ENCODE peak calls at places on chromosomes 16 and 17, in eight cellular contexts. U, R, F, I, H, J, M and D are unnamed samples.

GRCh38 chr16:19765860-19766553 is 47.9 kb downstream of the IQCK start:
- DNase-seq in J (no peak), R (no peak), H (peak; percentile 32), M (no peak), F (no peak), I (no peak), U (no peak), D (no peak)

GRCh38 chr16:11781773-11782172 is 15.3 kb downstream of the ZC3H7A start:
- DNase-seq in M (no peak), J (no peak), R (no peak), H (no peak), F (peak; percentile 18), U (no peak), I (peak; percentile 19), D (no peak)

GRCh38 chr17:79607941-79608728 is 2.7 kb downstream of the RBFOX3 start:
- DNase-seq in R (no peak), F (no peak), U (peak; percentile 79), J (peak; percentile 79), H (no peak), I (no peak), M (no peak), D (peak; percentile 59)

GRCh38 chr17:78357177-78357586 is 2.7 kb downstream of the SOCS3 start:
- DNase-seq in F (no peak), U (no peak), H (peak; percentile 83), J (peak; percentile 62), M (no peak), I (no peak), R (no peak), D (peak; percentile 71)

GRCh38 chr17:64156670-64157069 is 26.7 kb upstream of the ERN1 start:
- DNase-seq in M (no peak), H (no peak), U (no peak), I (no peak), F (no peak), R (no peak), J (no peak), D (no peak)

GRCh38 chr16:3444032-3444388 is 530 bp downstream of the NAA60 start:
- DNase-seq in M (no peak), I (peak; percentile 33), R (peak; percentile 21), J (peak; percentile 70), H (peak; percentile 65), U (no peak), F (peak; percentile 3), D (peak; percentile 53)

GRCh38 chr17:48486557-48486956 is 44.3 kb downstream of the HOXB1 start:
- DNase-seq in I (no peak), F (no peak), H (no peak), R (no peak), M (no peak), J (peak; percentile 90), U (no peak), D (peak; percentile 92)

GRCh38 chr16:30110661-30111060 is 2.7 kb downstream of the GDPD3 start:
- DNase-seq in M (no peak), H (no peak), F (no peak), J (no peak), U (no peak), I (no peak), R (no peak), D (no peak)

GRCh38 chr16:68762996-68763756 is 26.1 kb downstream of the CDH1 start:
- DNase-seq in H (no peak), M (no peak), R (no peak), I (peak; percentile 5), U (peak; percentile 54), F (no peak), J (peak; percentile 74), D (no peak)

GRCh38 chr17:69809331-69809730 is 265.7 kb upstream of the KCNJ16 start:
- DNase-seq in M (no peak), R (no peak), U (no peak), I (no peak), J (no peak), F (no peak), H (no peak), D (no peak)

GRCh38 chr17:65914784-65915342 is 277.1 kb downstream of the CEP112 start:
- DNase-seq in I (no peak), M (no peak), U (no peak), F (no peak), H (no peak), R (no peak), J (no peak), D (no peak)

GRCh38 chr17:76268015-76268749 is 3.0 kb downstream of the UBALD2 start:
- DNase-seq in F (no peak), H (peak; percentile 74), I (no peak), J (peak; percentile 77), M (peak; percentile 27), R (peak; percentile 64), U (no peak), D (no peak)

GRCh38 chr16:70159355-70160348 is 13.9 kb upstream of the CLEC18C start:
- DNase-seq in H (no peak), M (no peak), F (no peak), I (no peak), J (peak; percentile 53), R (no peak), U (no peak), D (peak; percentile 47)

GRCh38 chr17:69757794-69758430 is 317.1 kb upstream of the KCNJ16 start:
- DNase-seq in M (no peak), R (no peak), J (peak; percentile 67), I (no peak), H (no peak), F (no peak), U (no peak), D (peak; percentile 7)

GRCh38 chr17:28928061-28928460 is 23.3 kb downstream of the PHF12 start:
- DNase-seq in I (no peak), H (no peak), M (no peak), F (no peak), U (no peak), J (no peak), R (no peak), D (no peak)

GRCh38 chr16:9817586-9817985 is 364.6 kb downstream of the GRIN2A start:
- DNase-seq in F (no peak), U (no peak), H (no peak), M (no peak), R (no peak), J (no peak), I (no peak), D (no peak)

GRCh38 chr16:67741118-67741517 is 22.0 kb upstream of the GFOD2 start:
- DNase-seq in U (no peak), I (no peak), R (no peak), M (no peak), H (peak; percentile 80), J (no peak), F (no peak), D (no peak)

GRCh38 chr17:68097161-68097805 is 61.7 kb downstream of the KPNA2 start:
- DNase-seq in J (no peak), F (no peak), H (no peak), I (no peak), R (no peak), M (no peak), U (no peak), D (no peak)

GRCh38 chr17:77100009-77100408 is 40.8 kb upstream of the SEC14L1 start:
- DNase-seq in F (no peak), J (no peak), M (no peak), H (peak; percentile 77), R (no peak), U (no peak), I (no peak), D (no peak)

GRCh38 chr16:80273635-80274538 is 266.9 kb upstream of the DYNLRB2 start:
- DNase-seq in U (no peak), M (no peak), J (peak; percentile 49), F (no peak), R (no peak), H (no peak), I (no peak), D (no peak)

GRCh38 chr16:9102379-9102778 is 10.9 kb downstream of the HAPSTR1 start:
- DNase-seq in J (peak; percentile 80), U (no peak), M (no peak), H (no peak), F (no peak), R (no peak), I (no peak), D (peak; percentile 68)

GRCh38 chr16:10510279-10510678 is 70.1 kb downstream of the EMP2 start:
- DNase-seq in R (no peak), I (no peak), H (no peak), U (no peak), M (no peak), F (no peak), J (no peak), D (no peak)

GRCh38 chr17:72411124-72411563 is 290.3 kb downstream of the SOX9 start:
- DNase-seq in I (no peak), R (no peak), H (no peak), J (no peak), M (no peak), U (no peak), F (no peak), D (no peak)

GRCh38 chr16:11386791-11387546 is 41.7 kb downstream of the RMI2 start:
- DNase-seq in H (no peak), U (peak; percentile 86), R (no peak), F (no peak), J (peak; percentile 84), M (no peak), I (no peak), D (no peak)

GRCh38 chr16:70703041-70703834 is 17.4 kb upstream of the MTSS2 start:
- DNase-seq in I (peak; percentile 62), M (no peak), R (no peak), J (peak; percentile 88), U (peak; percentile 45), H (peak; percentile 97), F (no peak), D (peak; percentile 95)

GRCh38 chr17:80647746-80648145 is 103.1 kb downstream of the RPTOR start:
- DNase-seq in U (no peak), I (no peak), R (no peak), M (no peak), J (peak; percentile 80), H (no peak), F (no peak), D (peak; percentile 83)

GRCh38 chr17:36468903-36469635 is 17.4 kb upstream of the ZNHIT3 start:
- DNase-seq in R (no peak), F (no peak), M (no peak), U (no peak), J (no peak), I (no peak), H (no peak), D (no peak)